ENCODE peak calls at places on chromosomes 16 and 17, in six cellular contexts. One of them, this sample, is unnamed.
A peak's percentile ranks its signal among the peaks of the same experiment; 100 is the strongest.

GRCh38 chr17:73261952-73262675 is 434 bp upstream of the CPSF4L start:
- DNase-seq in K562: no peak
- DNase-seq in IMR-90: no peak
- DNase-seq in mammary epithelial cell: peak; percentile 71
- DNase-seq in psoas muscle: no peak
- DNase-seq in left ventricle myocardium inferior: no peak
- DNase-seq in this sample: no peak

GRCh38 chr16:81513204-81514040 is 68.8 kb downstream of the CMIP start:
- DNase-seq in K562: no peak
- DNase-seq in left ventricle myocardium inferior: peak; percentile 72
- DNase-seq in IMR-90: no peak
- DNase-seq in mammary epithelial cell: no peak
- DNase-seq in psoas muscle: peak; percentile 76
- DNase-seq in this sample: no peak

GRCh38 chr17:65332375-65332774 is 195.2 kb downstream of the RGS9 start:
- DNase-seq in left ventricle myocardium inferior: no peak
- DNase-seq in K562: no peak
- DNase-seq in IMR-90: peak; percentile 66
- DNase-seq in psoas muscle: no peak
- DNase-seq in mammary epithelial cell: peak; percentile 57
- DNase-seq in this sample: no peak

GRCh38 chr17:32253117-32253611 is 12.5 kb upstream of the RHBDL3 start:
- DNase-seq in mammary epithelial cell: peak; percentile 61
- DNase-seq in K562: peak; percentile 81
- DNase-seq in left ventricle myocardium inferior: peak; percentile 76
- DNase-seq in IMR-90: peak; percentile 65
- DNase-seq in psoas muscle: peak; percentile 75
- DNase-seq in this sample: peak; percentile 69

GRCh38 chr17:45809484-45809883 is 25.4 kb downstream of the CRHR1 start:
- DNase-seq in IMR-90: no peak
- DNase-seq in mammary epithelial cell: no peak
- DNase-seq in left ventricle myocardium inferior: no peak
- DNase-seq in K562: no peak
- DNase-seq in psoas muscle: no peak
- DNase-seq in this sample: peak; percentile 40

GRCh38 chr17:38728290-38728831 is 1.8 kb upstream of the CISD3 start:
- DNase-seq in psoas muscle: no peak
- DNase-seq in K562: no peak
- DNase-seq in IMR-90: no peak
- DNase-seq in mammary epithelial cell: no peak
- DNase-seq in left ventricle myocardium inferior: no peak
- DNase-seq in this sample: no peak

GRCh38 chr16:70476272-70477020 is 22.1 kb downstream of the FCSK start:
- DNase-seq in psoas muscle: peak; percentile 46
- DNase-seq in left ventricle myocardium inferior: no peak
- DNase-seq in IMR-90: peak; percentile 83
- DNase-seq in K562: no peak
- DNase-seq in mammary epithelial cell: peak; percentile 52
- DNase-seq in this sample: peak; percentile 72

GRCh38 chr16:14198603-14199002 is 127.5 kb downstream of the MRTFB start:
- DNase-seq in mammary epithelial cell: no peak
- DNase-seq in K562: no peak
- DNase-seq in IMR-90: no peak
- DNase-seq in left ventricle myocardium inferior: no peak
- DNase-seq in psoas muscle: no peak
- DNase-seq in this sample: no peak

GRCh38 chr17:65455972-65456343 is 105.5 kb downstream of the AXIN2 start:
- DNase-seq in psoas muscle: no peak
- DNase-seq in K562: no peak
- DNase-seq in left ventricle myocardium inferior: no peak
- DNase-seq in mammary epithelial cell: no peak
- DNase-seq in IMR-90: peak; percentile 1
- DNase-seq in this sample: no peak

GRCh38 chr16:81505011-81505660 is 60.5 kb downstream of the CMIP start:
- DNase-seq in IMR-90: no peak
- DNase-seq in K562: peak; percentile 96
- DNase-seq in mammary epithelial cell: peak; percentile 86
- DNase-seq in left ventricle myocardium inferior: no peak
- DNase-seq in psoas muscle: no peak
- DNase-seq in this sample: peak; percentile 39

GRCh38 chr16:1772362-1772907 is at the start of gene EME2:
- DNase-seq in left ventricle myocardium inferior: no peak
- DNase-seq in K562: peak; percentile 69
- DNase-seq in mammary epithelial cell: peak; percentile 55
- DNase-seq in IMR-90: peak; percentile 33
- DNase-seq in psoas muscle: no peak
- DNase-seq in this sample: no peak

GRCh38 chr16:88569614-88569984 is 604 bp upstream of the ZC3H18 start:
- DNase-seq in psoas muscle: peak; percentile 29
- DNase-seq in K562: peak; percentile 54
- DNase-seq in mammary epithelial cell: no peak
- DNase-seq in IMR-90: peak; percentile 7
- DNase-seq in left ventricle myocardium inferior: peak; percentile 33
- DNase-seq in this sample: no peak

GRCh38 chr17:74736423-74737298 is at the start of gene RAB37:
- DNase-seq in mammary epithelial cell: no peak
- DNase-seq in psoas muscle: peak; percentile 48
- DNase-seq in left ventricle myocardium inferior: peak; percentile 60
- DNase-seq in K562: peak; percentile 67
- DNase-seq in IMR-90: no peak
- DNase-seq in this sample: peak; percentile 43

GRCh38 chr17:49402706-49403105 is 12.0 kb downstream of the PHB1 start:
- DNase-seq in psoas muscle: no peak
- DNase-seq in IMR-90: no peak
- DNase-seq in K562: no peak
- DNase-seq in mammary epithelial cell: no peak
- DNase-seq in left ventricle myocardium inferior: no peak
- DNase-seq in this sample: no peak

GRCh38 chr17:65013613-65014391 is 42.7 kb downstream of the GNA13 start:
- DNase-seq in mammary epithelial cell: peak; percentile 84
- DNase-seq in K562: no peak
- DNase-seq in left ventricle myocardium inferior: no peak
- DNase-seq in psoas muscle: no peak
- DNase-seq in IMR-90: peak; percentile 93
- DNase-seq in this sample: no peak

GRCh38 chr17:1460233-1460632 is 4.2 kb upstream of the CRK start:
- DNase-seq in left ventricle myocardium inferior: peak; percentile 85
- DNase-seq in IMR-90: no peak
- DNase-seq in mammary epithelial cell: peak; percentile 20
- DNase-seq in K562: no peak
- DNase-seq in psoas muscle: peak; percentile 86
- DNase-seq in this sample: no peak

GRCh38 chr17:48728232-48729231 is at the start of gene HOXB13:
- DNase-seq in K562: peak; percentile 63
- DNase-seq in psoas muscle: no peak
- DNase-seq in mammary epithelial cell: no peak
- DNase-seq in IMR-90: peak; percentile 39
- DNase-seq in left ventricle myocardium inferior: peak; percentile 32
- DNase-seq in this sample: peak; percentile 58

GRCh38 chr16:64933890-64934289 is 188.0 kb downstream of the CDH11 start:
- DNase-seq in left ventricle myocardium inferior: peak; percentile 19
- DNase-seq in K562: no peak
- DNase-seq in IMR-90: peak; percentile 45
- DNase-seq in mammary epithelial cell: no peak
- DNase-seq in psoas muscle: no peak
- DNase-seq in this sample: peak; percentile 56

DNA sequence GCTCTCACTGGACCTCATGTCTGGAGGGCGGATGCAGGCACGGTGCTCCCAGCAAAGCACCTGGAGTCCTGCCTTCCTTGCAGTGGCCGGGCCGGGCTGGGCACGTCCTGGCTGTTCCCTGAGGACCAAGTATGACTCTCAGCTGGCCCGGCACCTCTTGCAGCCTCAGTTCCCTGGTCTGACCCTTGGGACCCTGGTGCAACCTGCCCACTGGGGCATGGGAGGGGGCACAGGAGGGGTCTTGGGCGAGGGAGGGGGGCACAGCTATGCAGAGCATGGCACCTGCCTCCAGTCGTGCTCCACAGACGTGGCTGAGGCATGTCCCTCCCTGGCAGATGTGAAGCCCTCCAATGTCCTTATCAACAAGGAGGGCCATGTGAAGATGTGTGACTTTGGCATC is 19.6 kb downstream of the MAP2K3 start:
- DNase-seq in mammary epithelial cell: no peak
- DNase-seq in K562: no peak
- DNase-seq in left ventricle myocardium inferior: peak; percentile 12
- DNase-seq in IMR-90: no peak
- DNase-seq in psoas muscle: peak; percentile 13
- DNase-seq in this sample: no peak
- H3K4me1 ChIP-seq in mammary epithelial cell: no peaks in the 10 kb centered on the region
- H3K4me1 ChIP-seq in K562: no peaks in the 10 kb centered on the region
- H3K4me1 ChIP-seq in left ventricle myocardium inferior: peaks cover 11% of the 10 kb centered on the region
- H3K4me1 ChIP-seq in IMR-90: peaks cover 2% of the 10 kb centered on the region
- H3K4me1 ChIP-seq in psoas muscle: no peaks in the 10 kb centered on the region
- H3K4me1 ChIP-seq in this sample: no peaks in the 10 kb centered on the region

GRCh38 chr16:84737658-84738057 is 37.9 kb downstream of the USP10 start:
- DNase-seq in mammary epithelial cell: no peak
- DNase-seq in left ventricle myocardium inferior: no peak
- DNase-seq in psoas muscle: no peak
- DNase-seq in IMR-90: no peak
- DNase-seq in K562: no peak
- DNase-seq in this sample: no peak
- H3K36me3 ChIP-seq in mammary epithelial cell: peaks cover 11% of the 10 kb centered on the region
- H3K36me3 ChIP-seq in left ventricle myocardium inferior: peaks cover 9% of the 10 kb centered on the region
- H3K36me3 ChIP-seq in psoas muscle: no peaks in the 10 kb centered on the region
- H3K36me3 ChIP-seq in IMR-90: no peaks in the 10 kb centered on the region
- H3K36me3 ChIP-seq in K562: peaks cover 85% of the 10 kb centered on the region
- H3K36me3 ChIP-seq in this sample: peaks cover 24% of the 10 kb centered on the region

GRCh38 chr17:30275911-30276310 is 15.8 kb downstream of the BLMH start:
- DNase-seq in left ventricle myocardium inferior: no peak
- DNase-seq in psoas muscle: no peak
- DNase-seq in IMR-90: no peak
- DNase-seq in K562: no peak
- DNase-seq in mammary epithelial cell: no peak
- DNase-seq in this sample: no peak

GRCh38 chr17:30274887-30275286 is 16.9 kb downstream of the BLMH start:
- DNase-seq in psoas muscle: no peak
- DNase-seq in K562: no peak
- DNase-seq in IMR-90: no peak
- DNase-seq in mammary epithelial cell: no peak
- DNase-seq in left ventricle myocardium inferior: no peak
- DNase-seq in this sample: no peak

GRCh38 chr17:30279156-30279555 is 12.6 kb downstream of the BLMH start:
- DNase-seq in psoas muscle: no peak
- DNase-seq in left ventricle myocardium inferior: no peak
- DNase-seq in IMR-90: no peak
- DNase-seq in K562: no peak
- DNase-seq in mammary epithelial cell: no peak
- DNase-seq in this sample: peak; percentile 65

GRCh38 chr17:30273373-30273772 is 18.4 kb downstream of the BLMH start:
- DNase-seq in psoas muscle: no peak
- DNase-seq in IMR-90: peak; percentile 55
- DNase-seq in left ventricle myocardium inferior: no peak
- DNase-seq in K562: no peak
- DNase-seq in mammary epithelial cell: no peak
- DNase-seq in this sample: no peak

GRCh38 chr17:30278032-30278431 is 13.7 kb downstream of the BLMH start:
- DNase-seq in psoas muscle: no peak
- DNase-seq in K562: no peak
- DNase-seq in IMR-90: peak; percentile 69
- DNase-seq in mammary epithelial cell: no peak
- DNase-seq in left ventricle myocardium inferior: peak; percentile 20
- DNase-seq in this sample: peak; percentile 31
- TF ChIP-seq CTCF in psoas muscle: peak; percentile 51
- TF ChIP-seq CTCF in K562: peak; percentile 45
- TF ChIP-seq CTCF in IMR-90: peak; percentile 59
- TF ChIP-seq CTCF in mammary epithelial cell: peak; percentile 15
- TF ChIP-seq CTCF in left ventricle myocardium inferior: peak; percentile 66
- TF ChIP-seq CTCF in this sample: peak; percentile 60

DNA sequence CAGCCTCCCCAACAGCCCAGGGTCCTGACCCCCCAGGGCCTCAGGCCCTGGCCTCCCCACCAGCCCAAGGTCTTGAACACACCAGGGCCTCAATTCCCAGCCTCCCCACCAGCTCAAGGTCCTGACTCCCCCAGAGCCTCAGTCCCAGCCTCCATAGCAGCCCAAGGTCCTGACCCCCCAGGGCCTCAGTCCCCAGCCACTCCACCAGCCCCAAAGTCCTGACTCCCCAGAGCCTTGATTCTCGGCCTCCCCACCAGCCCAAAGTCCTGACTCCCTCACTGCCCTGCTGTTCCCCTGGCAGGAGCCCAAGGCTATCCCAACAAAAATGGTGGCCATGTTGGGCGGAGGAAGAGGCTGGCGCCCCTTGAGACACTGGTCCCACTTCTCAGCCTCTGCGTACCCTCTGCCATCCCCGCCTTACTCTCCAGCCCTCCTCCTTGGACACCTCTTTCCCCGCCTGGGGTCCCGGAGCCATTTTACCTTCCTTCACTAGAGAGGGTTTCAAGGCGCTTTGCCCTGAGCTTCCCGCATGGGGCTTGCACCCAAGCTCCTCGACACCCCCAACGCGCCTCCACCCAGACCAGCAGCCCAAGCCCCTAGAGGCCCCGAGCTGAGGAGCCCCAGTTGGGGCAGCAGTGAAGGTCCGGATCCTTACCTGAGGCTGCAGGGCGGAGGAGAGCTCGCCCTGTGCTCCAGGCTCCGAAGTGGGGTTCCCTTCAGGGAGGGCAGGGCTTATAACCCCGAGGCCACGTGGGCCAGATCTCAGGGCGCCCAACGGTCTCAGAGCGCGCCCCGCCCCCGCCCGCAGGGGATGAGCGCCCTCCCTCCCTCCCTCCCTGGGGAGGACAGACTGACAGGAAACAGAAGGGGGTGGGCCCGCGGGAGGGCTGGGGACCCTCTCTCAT is 3.5 kb upstream of the TSPOAP1 start:
- DNase-seq in mammary epithelial cell: no peak
- DNase-seq in left ventricle myocardium inferior: peak; percentile 74
- DNase-seq in IMR-90: no peak
- DNase-seq in K562: peak; percentile 82
- DNase-seq in psoas muscle: peak; percentile 65
- DNase-seq in this sample: no peak
- H3K4me1 ChIP-seq in mammary epithelial cell: peaks cover 13% of the 10 kb centered on the region
- H3K4me1 ChIP-seq in left ventricle myocardium inferior: peaks cover 12% of the 10 kb centered on the region
- H3K4me1 ChIP-seq in IMR-90: peaks cover 15% of the 10 kb centered on the region
- H3K4me1 ChIP-seq in K562: peaks cover 54% of the 10 kb centered on the region
- H3K4me1 ChIP-seq in psoas muscle: no peaks in the 10 kb centered on the region
- H3K4me1 ChIP-seq in this sample: peaks cover 23% of the 10 kb centered on the region

This sample was measured in BE2C.